ENCODE peak calls at places on chromosome X, in six cellular contexts. T, C, G, E, M and Z are unnamed samples.

GRCh38 chrX:125507119-125507518 is 187.4 kb downstream of the TEX13C start:
- DNase-seq in T (no peak), C (no peak), G (peak; percentile 33), E (no peak), M (no peak), Z (no peak)

GRCh38 chrX:8721536-8721935 is 10.4 kb downstream of the ANOS1 start:
- DNase-seq in T (no peak), C (no peak), G (no peak), E (no peak), M (no peak), Z (no peak)

GRCh38 chrX:19805054-19805690 is 82.2 kb downstream of the SH3KBP1 start:
- DNase-seq in T (peak; percentile 55), C (no peak), G (peak; percentile 10), E (no peak), M (no peak), Z (no peak)

GRCh38 chrX:80751456-80751855 is 58.2 kb downstream of the BRWD3 start:
- DNase-seq in T (no peak), C (no peak), G (no peak), E (no peak), M (no peak), Z (no peak)

GRCh38 chrX:14497184-14497666 is 32.1 kb upstream of the GLRA2 start:
- DNase-seq in T (peak; percentile 21), C (no peak), G (peak; percentile 5), E (no peak), M (no peak), Z (no peak)

GRCh38 chrX:102975016-102975415 is 37.9 kb downstream of the RAB40AL start:
- DNase-seq in T (no peak), C (no peak), G (no peak), E (no peak), M (no peak), Z (no peak)

GRCh38 chrX:30702736-30703135 is 49.5 kb downstream of the GK start:
- DNase-seq in T (no peak), C (no peak), G (peak; percentile 70), E (no peak), M (no peak), Z (no peak)

GRCh38 chrX:115178473-115178872 is 10.7 kb upstream of the RBMXL3 start:
- DNase-seq in T (no peak), C (no peak), G (no peak), E (no peak), M (no peak), Z (no peak)

GRCh38 chrX:14027031-14027430 is 2.7 kb downstream of the GEMIN8 start:
- DNase-seq in T (peak; percentile 46), C (no peak), G (peak; percentile 25), E (peak; percentile 33), M (peak; percentile 18), Z (no peak)

GRCh38 chrX:122244080-122244479 is 940.0 kb upstream of the GRIA3 start:
- DNase-seq in T (no peak), C (no peak), G (no peak), E (no peak), M (no peak), Z (no peak)

GRCh38 chrX:49184294-49185061 is 1.7 kb downstream of the PRICKLE3 start:
- DNase-seq in T (no peak), C (peak; percentile 12), G (peak; percentile 92), E (peak; percentile 94), M (peak; percentile 91), Z (peak; percentile 93)

GRCh38 chrX:37745835-37746234 is 34.0 kb upstream of the CYBB start:
- DNase-seq in T (no peak), C (no peak), G (no peak), E (no peak), M (no peak), Z (no peak)

GRCh38 chrX:154785711-154786110 is 19.6 kb downstream of the MPP1 start:
- DNase-seq in T (no peak), C (no peak), G (peak; percentile 75), E (no peak), M (no peak), Z (no peak)

GRCh38 chrX:28848707-28849106 is 261.5 kb downstream of the IL1RAPL1 start:
- DNase-seq in T (no peak), C (no peak), G (no peak), E (no peak), M (no peak), Z (no peak)

GRCh38 chrX:45765726-45766125 is 565.0 kb upstream of the DIPK2B start:
- DNase-seq in T (no peak), C (no peak), G (no peak), E (no peak), M (no peak), Z (no peak)

GRCh38 chrX:53714580-53715335 is 28.2 kb upstream of the HUWE1 start:
- DNase-seq in T (peak; percentile 70), C (peak; percentile 50), G (peak; percentile 36), E (no peak), M (peak; percentile 10), Z (peak; percentile 68)

GRCh38 chrX:26234177-26234576 is 18.2 kb downstream of the MAGEB5 start:
- DNase-seq in T (no peak), C (no peak), G (no peak), E (no peak), M (no peak), Z (no peak)

GRCh38 chrX:154013614-154014360 is 5.9 kb downstream of the IRAK1 start:
- DNase-seq in T (peak; percentile 54), C (peak; percentile 32), G (peak; percentile 36), E (no peak), M (no peak), Z (peak; percentile 76)

GRCh38 chrX:134971926-134972325 is 18.9 kb upstream of the SMIM10 start:
- DNase-seq in T (no peak), C (no peak), G (no peak), E (no peak), M (no peak), Z (no peak)

GRCh38 chrX:10135561-10136399 is 21.0 kb upstream of the CLCN4 start:
- DNase-seq in T (no peak), C (no peak), G (no peak), E (no peak), M (no peak), Z (no peak)

GRCh38 chrX:42396136-42396535 is 381.8 kb downstream of the PPP1R2C start:
- DNase-seq in T (no peak), C (no peak), G (no peak), E (no peak), M (no peak), Z (no peak)

GRCh38 chrX:123140904-123141303 is 43.2 kb upstream of the GRIA3 start:
- DNase-seq in T (no peak), C (no peak), G (no peak), E (no peak), M (no peak), Z (no peak)

GRCh38 chrX:1246816-1247215 is 21.8 kb upstream of the CSF2RA start:
- DNase-seq in T (peak; percentile 67), C (peak; percentile 55), G (peak; percentile 39), E (no peak), M (peak; percentile 61), Z (peak; percentile 83)

GRCh38 chrX:151004085-151004484 is 20.9 kb downstream of the HMGB3 start:
- DNase-seq in T (no peak), C (no peak), G (no peak), E (no peak), M (no peak), Z (no peak)

GRCh38 chrX:135556055-135556454 is 35.6 kb downstream of the INTS6L start:
- DNase-seq in T (no peak), C (no peak), G (no peak), E (no peak), M (no peak), Z (no peak)

GRCh38 chrX:8242431-8242830 is 71.4 kb upstream of the VCX2 start:
- DNase-seq in T (no peak), C (no peak), G (no peak), E (no peak), M (no peak), Z (no peak)

GRCh38 chrX:87580862-87581261 is 63.3 kb downstream of the KLHL4 start:
- DNase-seq in T (no peak), C (no peak), G (no peak), E (no peak), M (no peak), Z (no peak)
- H3K27me3 ChIP-seq in T (no peaks in the 10 kb centered on the region), C (no peaks in the 10 kb centered on the region), G (no peaks in the 10 kb centered on the region), E (no peaks in the 10 kb centered on the region), M (no peaks in the 10 kb centered on the region), Z (no peaks in the 10 kb centered on the region)

DNA sequence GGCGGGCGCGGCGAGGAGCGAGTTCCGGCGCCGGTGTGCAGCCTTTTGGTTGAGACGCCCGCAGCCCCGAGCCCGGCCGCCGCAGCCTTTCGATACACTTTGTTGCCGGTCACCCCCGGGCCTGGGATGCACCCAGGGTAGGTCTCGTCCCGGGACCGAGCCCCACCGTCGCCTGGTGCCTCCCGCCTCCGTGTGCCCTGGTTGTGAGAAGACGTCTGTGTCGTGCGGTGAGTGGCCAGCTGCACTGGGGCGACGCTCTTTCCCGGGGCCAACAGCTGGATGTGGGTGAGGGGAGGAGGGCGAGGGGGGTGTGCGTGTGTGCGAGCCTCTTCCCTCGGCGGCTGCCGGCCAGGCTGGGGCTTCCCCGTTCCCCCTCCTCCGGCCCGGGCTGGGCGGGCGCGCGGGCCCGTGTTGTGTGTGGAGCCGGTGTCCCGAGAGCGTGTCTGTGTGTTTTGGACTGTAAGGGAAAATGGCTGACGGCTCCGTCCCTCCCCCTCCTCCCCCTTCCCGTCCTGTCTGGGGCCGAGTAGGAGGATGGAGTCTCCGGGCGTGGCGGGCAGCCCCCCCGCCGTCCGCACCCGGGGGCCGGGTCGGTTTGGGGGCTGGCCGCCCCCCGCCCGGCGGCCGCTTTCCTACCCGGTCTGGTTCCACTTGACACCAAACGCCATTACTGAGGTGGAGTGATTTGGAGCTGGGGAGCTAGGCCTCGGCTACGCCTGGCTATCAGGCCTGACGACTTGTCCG is 810 bp downstream of the USP9X start:
- DNase-seq in T (peak; percentile 37), C (peak; percentile 32), G (peak; percentile 50), E (peak; percentile 65), M (peak; percentile 53), Z (peak; percentile 73)
- H3K4me1 ChIP-seq in T (peaks cover 37% of the 10 kb centered on the region), C (peaks cover 33% of the 10 kb centered on the region), G (peaks cover 21% of the 10 kb centered on the region), E (peaks cover 14% of the 10 kb centered on the region), M (peaks cover 9% of the 10 kb centered on the region), Z (peaks cover 13% of the 10 kb centered on the region)

GRCh38 chrX:12958059-12958458 is 16.9 kb upstream of the TMSB4X start:
- DNase-seq in T (no peak), C (no peak), G (no peak), E (no peak), M (no peak), Z (no peak)

GRCh38 chrX:12965390-12965940 is 9.4 kb upstream of the TMSB4X start:
- DNase-seq in T (no peak), C (no peak), G (no peak), E (no peak), M (no peak), Z (no peak)

GRCh38 chrX:12961191-12961718 is 13.7 kb upstream of the TMSB4X start:
- DNase-seq in T (no peak), C (no peak), G (no peak), E (no peak), M (no peak), Z (no peak)

GRCh38 chrX:12958461-12958860 is 16.4 kb upstream of the TMSB4X start:
- DNase-seq in T (no peak), C (no peak), G (no peak), E (no peak), M (no peak), Z (no peak)

GRCh38 chrX:12962041-12962504 is 12.8 kb upstream of the TMSB4X start:
- DNase-seq in T (no peak), C (no peak), G (no peak), E (no peak), M (no peak), Z (no peak)
- H3K27ac ChIP-seq in T (no peak overlapping the region), C (no peak overlapping the region), G (no peak overlapping the region), E (no peak overlapping the region), M (no peak overlapping the region), Z (no peak overlapping the region)

GRCh38 chrX:86935988-86936387 is 581.6 kb upstream of the KLHL4 start:
- DNase-seq in T (no peak), C (no peak), G (no peak), E (no peak), M (no peak), Z (no peak)
- H3K27me3 ChIP-seq in T (no peaks in the 10 kb centered on the region), C (no peaks in the 10 kb centered on the region), G (no peaks in the 10 kb centered on the region), E (no peaks in the 10 kb centered on the region), M (no peaks in the 10 kb centered on the region), Z (no peaks in the 10 kb centered on the region)

GRCh38 chrX:40084471-40084870 is 13.3 kb downstream of the BCOR start:
- DNase-seq in T (no peak), C (no peak), G (no peak), E (no peak), M (no peak), Z (no peak)
- H3K4me1 ChIP-seq in T (peaks cover 74% of the 10 kb centered on the region), C (peaks cover 47% of the 10 kb centered on the region), G (peaks cover 55% of the 10 kb centered on the region), E (peaks cover 32% of the 10 kb centered on the region), M (peaks cover 84% of the 10 kb centered on the region), Z (peaks cover 10% of the 10 kb centered on the region)